ENCODE peak calls at places on chromosome 11, in eight cellular contexts. Y, M, H, T, B, I, S and P are unnamed samples.

GRCh38 chr11:20035701-20036601 is 124.3 kb downstream of the DBX1 start:
- DNase-seq in S (no peak), T (no peak), H (no peak), M (no peak), I (no peak), Y (peak), B (peak), P (peak)

GRCh38 chr11:33257160-33257896 is at the start of gene HIPK3:
- DNase-seq in B (peak), S (peak), Y (peak), I (peak), H (peak), T (peak), M (peak), P (no peak)

GRCh38 chr11:36265793-36266628 is 23.2 kb downstream of the COMMD9 start:
- DNase-seq in S (peak), H (peak), B (peak), I (peak), T (no peak), Y (peak), M (peak), P (no peak)

GRCh38 chr11:68806931-68807844 is 34.5 kb downstream of the CPT1A start:
- DNase-seq in M (no peak), S (no peak), H (no peak), B (no peak), Y (peak), I (no peak), T (no peak), P (peak)

GRCh38 chr11:121214861-121215260 is 77.7 kb upstream of the SC5D start:
- DNase-seq in Y (no peak), I (no peak), S (no peak), M (no peak), B (no peak), H (no peak), T (no peak), P (no peak)

GRCh38 chr11:120337896-120338840 is 2.0 kb downstream of the ARHGEF12 start:
- DNase-seq in H (no peak), I (no peak), S (no peak), Y (no peak), M (no peak), T (no peak), B (no peak), P (no peak)

GRCh38 chr11:24496728-24497396 is at the start of gene LUZP2:
- DNase-seq in H (no peak), B (no peak), T (no peak), Y (peak), S (no peak), M (peak), I (peak), P (no peak)

GRCh38 chr11:68370211-68371111 is 58.1 kb downstream of the LRP5 start:
- DNase-seq in H (peak), B (no peak), S (peak), Y (peak), T (peak), I (peak), M (no peak), P (no peak)

GRCh38 chr11:61332266-61332822 is 561 bp downstream of the DDB1 start:
- DNase-seq in H (no peak), T (no peak), Y (peak), B (no peak), M (no peak), S (no peak), I (no peak), P (no peak)

GRCh38 chr11:96188625-96189006 is 154.4 kb downstream of the MAML2 start:
- DNase-seq in S (no peak), I (no peak), B (no peak), H (no peak), Y (peak), M (no peak), T (no peak), P (no peak)

GRCh38 chr11:3145206-3145520 is 19.9 kb downstream of the OSBPL5 start:
- DNase-seq in S (no peak), T (no peak), Y (no peak), M (no peak), B (no peak), H (no peak), I (no peak), P (no peak)

GRCh38 chr11:1223346-1224108 is 661 bp downstream of the MUC5B start:
- DNase-seq in T (no peak), I (peak), Y (no peak), M (peak), B (peak), S (no peak), H (peak), P (no peak)

GRCh38 chr11:117828641-117829368 is 4.3 kb upstream of the FXYD2 start:
- DNase-seq in S (peak), Y (peak), H (no peak), I (peak), M (peak), B (peak), T (peak), P (peak)

GRCh38 chr11:59097113-59097708 is 9.8 kb upstream of the FAM111B start:
- DNase-seq in B (peak), S (peak), Y (peak), T (no peak), M (peak), H (no peak), I (peak), P (peak)

GRCh38 chr11:18704698-18705097 is 6.1 kb downstream of the TMEM86A start:
- DNase-seq in S (no peak), M (no peak), Y (no peak), I (no peak), B (no peak), H (no peak), T (no peak), P (no peak)

GRCh38 chr11:88384678-88385015 is 47.1 kb upstream of the CTSC start:
- DNase-seq in H (no peak), B (peak), Y (peak), T (no peak), S (no peak), M (no peak), I (no peak), P (no peak)

GRCh38 chr11:74877132-74877531 is 71.8 kb downstream of the XRRA1 start:
- DNase-seq in H (no peak), T (no peak), S (no peak), B (peak), Y (no peak), M (no peak), I (no peak), P (no peak)

GRCh38 chr11:117361432-117361831 is 33.8 kb downstream of the CEP164 start:
- DNase-seq in M (no peak), T (no peak), I (no peak), B (no peak), H (no peak), Y (no peak), S (no peak), P (no peak)

GRCh38 chr11:77823775-77824174 is 2.8 kb downstream of the AAMDC start:
- DNase-seq in Y (peak), B (no peak), M (no peak), T (no peak), H (no peak), S (no peak), I (no peak), P (no peak)

GRCh38 chr11:4960877-4961276 is 5.4 kb upstream of the OR51A2 start:
- DNase-seq in B (no peak), I (no peak), M (no peak), Y (no peak), T (no peak), H (no peak), S (no peak), P (no peak)

GRCh38 chr11:83655996-83656395 is 369.8 kb upstream of the CCDC90B start:
- DNase-seq in Y (no peak), S (no peak), B (no peak), M (no peak), H (no peak), I (no peak), T (no peak), P (no peak)

GRCh38 chr11:24249921-24250320 is 246.9 kb upstream of the LUZP2 start:
- DNase-seq in H (no peak), I (no peak), Y (no peak), S (no peak), T (no peak), B (no peak), M (no peak), P (no peak)

GRCh38 chr11:2750601-2751522 is 51.1 kb upstream of the KCNQ1OT1 start:
- DNase-seq in H (peak), Y (no peak), T (no peak), S (no peak), M (no peak), I (peak), B (no peak), P (no peak)

DNA sequence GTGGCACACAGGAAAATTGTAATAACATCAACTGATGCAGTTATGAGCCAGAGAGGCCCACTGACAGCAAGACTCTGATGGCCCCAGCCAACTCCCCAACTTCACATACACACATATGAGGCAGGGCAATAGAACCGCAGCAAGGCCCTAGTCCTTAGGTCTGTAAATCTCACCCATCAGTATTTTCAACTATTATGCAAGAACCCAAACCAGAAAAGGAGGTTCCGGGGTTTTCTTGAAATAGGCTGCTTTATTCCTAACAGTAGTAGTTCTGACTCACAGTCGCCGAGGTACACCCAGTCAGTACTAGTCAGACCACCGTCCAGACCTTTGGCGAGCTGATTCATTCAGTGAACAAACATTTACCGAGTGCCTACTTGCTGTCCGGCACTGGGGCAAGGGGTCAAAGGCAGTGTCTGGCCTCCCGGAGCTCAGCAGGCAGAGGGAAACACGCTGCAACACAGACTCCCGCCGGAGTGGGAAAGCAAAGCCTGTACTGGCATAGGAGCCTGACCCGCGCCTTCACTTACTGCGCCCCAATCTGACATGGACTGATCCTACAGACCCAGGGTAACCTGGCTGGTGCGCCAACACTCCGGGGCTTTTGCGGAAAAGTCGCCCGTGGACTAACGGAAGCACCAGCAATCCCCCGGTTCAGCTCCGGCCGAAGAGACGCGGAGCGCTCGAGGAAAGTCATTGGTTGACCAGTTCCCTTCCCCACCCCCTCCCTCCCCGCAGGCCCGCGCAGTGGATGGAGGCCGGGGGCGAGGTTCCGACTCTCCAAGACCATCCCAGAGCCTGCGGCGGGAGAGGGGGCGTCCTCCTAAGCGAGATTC is 1.3 kb downstream of the PLEKHA7 start:
- DNase-seq in H (peak), S (peak), Y (peak), M (peak), I (peak), T (peak), B (peak), P (no peak)
- H3K4me3 ChIP-seq in H (peak), S (peak), Y (no peak), M (peak), I (peak), T (peak), B (peak), P (peak)

DNA sequence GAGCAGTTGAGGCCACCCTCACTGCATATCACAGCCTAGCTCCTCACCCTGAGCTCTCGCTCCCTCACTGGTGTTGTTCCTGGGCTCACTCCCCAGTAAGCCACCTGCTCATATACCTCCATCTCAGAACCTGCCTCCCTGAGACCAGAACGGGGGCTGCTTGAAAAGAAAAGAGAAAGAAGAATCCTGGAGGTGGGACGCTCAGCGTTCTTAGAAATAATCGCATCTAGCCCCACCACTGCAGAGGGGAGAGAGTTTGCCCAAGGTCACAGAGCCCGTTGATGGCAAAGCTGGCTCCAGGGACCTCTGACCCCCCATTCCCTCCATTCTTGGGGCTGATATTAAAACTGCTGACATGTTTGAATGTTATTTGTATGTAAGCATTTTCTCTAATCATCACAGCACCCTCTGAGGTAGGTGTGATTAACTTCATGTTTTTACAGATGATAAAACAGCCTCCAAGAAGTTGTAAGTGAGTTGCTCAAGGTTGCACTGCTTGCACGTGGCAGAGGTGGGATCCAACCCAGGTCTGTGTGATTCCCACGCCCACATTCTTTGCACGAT is 132.6 kb upstream of the TEAD1 start:
- DNase-seq in I (no peak), H (no peak), M (no peak), Y (no peak), T (no peak), B (no peak), S (no peak), P (no peak)
- H3K27ac ChIP-seq in I (no peak), H (no peak), M (no peak), Y (peak), T (no peak), B (peak), S (no peak), P (peak)

GRCh38 chr11:64650923-64651523 is 60.0 kb downstream of the SLC22A12 start:
- DNase-seq in M (no peak), I (no peak), Y (peak), H (no peak), T (no peak), S (no peak), B (peak), P (no peak)
- TF ChIP-seq CTCF in M (peak), I (peak), Y (peak), H (no peak), T (no peak), S (peak), B (peak), P (peak)

DNA sequence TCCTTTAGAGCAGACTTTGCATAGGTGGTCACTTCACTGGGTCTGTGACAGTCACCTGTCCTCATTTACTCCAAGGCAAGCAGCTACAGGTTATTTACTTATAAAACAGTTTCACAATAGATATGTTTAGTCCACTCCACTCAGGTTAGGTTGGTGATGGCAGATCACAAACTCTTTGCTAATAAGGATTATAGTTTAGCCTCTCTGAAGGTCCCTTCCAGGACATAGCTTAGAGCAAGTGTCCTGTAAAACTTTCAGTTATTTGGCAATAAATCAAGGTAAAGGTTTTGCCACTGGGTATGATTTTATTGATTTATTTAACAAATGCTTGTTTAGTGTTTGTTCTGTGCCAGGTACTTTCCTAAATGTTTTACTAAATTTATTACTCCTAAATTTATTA is 8.8 kb downstream of the OR6Q1 start:
- DNase-seq in H (no peak), I (no peak), Y (no peak), B (no peak), S (no peak), M (no peak), T (no peak), P (no peak)
- H3K4me3 ChIP-seq in H (no peak), I (no peak), Y (no peak), B (no peak), S (no peak), M (no peak), T (no peak), P (no peak)